ENCODE peak calls at places on chromosomes 4 and X, in four cellular contexts. J is iPS-NIHi11, N is A673, Y is BE2C. I is an unnamed sample.
A peak's percentile ranks its signal among the peaks of the same experiment; 100 is the strongest.

GRCh38 chrX:111098874-111099273 is 2.9 kb downstream of the PAK3 start:
- DNase-seq in J (peak; percentile 86), Y (peak; percentile 63), N (peak; percentile 50), I (peak; percentile 68)

GRCh38 chr4:3747582-3747906 is 18.6 kb upstream of the ADRA2C start:
- DNase-seq in N (no peak), Y (peak; percentile 59), J (peak; percentile 78), I (no peak)

GRCh38 chrX:22063284-22063683 is 31.2 kb downstream of the PHEX start:
- DNase-seq in Y (no peak), J (peak; percentile 14), N (no peak), I (no peak)

GRCh38 chr4:95108883-95109421 is 351.2 kb downstream of the BMPR1B start:
- DNase-seq in N (no peak), Y (no peak), J (no peak), I (no peak)

GRCh38 chr4:87309625-87310024 is 13.1 kb downstream of the HSD17B13 start:
- DNase-seq in J (no peak), N (peak; percentile 47), Y (no peak), I (no peak)

GRCh38 chr4:54737421-54737820 is 79.7 kb downstream of the KIT start:
- DNase-seq in N (no peak), J (no peak), Y (no peak), I (no peak)

GRCh38 chrX:151801980-151802379 is 67.4 kb downstream of the CNGA2 start:
- DNase-seq in J (no peak), Y (no peak), N (no peak), I (no peak)

GRCh38 chr4:7434766-7435150 is at the start of gene PSAPL1:
- DNase-seq in J (peak; percentile 91), Y (peak; percentile 54), N (no peak), I (peak; percentile 52)

GRCh38 chr4:81162752-81163458 is 52.1 kb downstream of the PRKG2 start:
- DNase-seq in N (no peak), J (no peak), Y (no peak), I (no peak)

GRCh38 chr4:146222313-146222712 is 8.0 kb downstream of the REELD1 start:
- DNase-seq in N (no peak), J (no peak), Y (no peak), I (no peak)

GRCh38 chrX:3655181-3655580 is 58.3 kb downstream of the PRKX start:
- DNase-seq in J (no peak), Y (no peak), N (no peak), I (no peak)

GRCh38 chrX:129654652-129655546 is at the start of gene APLN:
- DNase-seq in J (peak; percentile 52), N (peak; percentile 12), Y (peak; percentile 38), I (peak; percentile 80)

GRCh38 chr4:165864228-165864627 is 8.8 kb upstream of the TLL1 start:
- DNase-seq in J (no peak), Y (no peak), N (no peak), I (no peak)

GRCh38 chr4:38687571-38688011 is 23.6 kb downstream of the KLF3 start:
- DNase-seq in J (no peak), Y (no peak), N (no peak), I (no peak)